ENCODE peak calls at places on chromosomes 16 and 17, in eight cellular contexts. S, H, U, L, G, Z, C and D are unnamed samples. For H3K27me3, the result is how much of the 10 kb centered on the place peaks cover.

GRCh38 chr17:14499976-14500375 is 199.1 kb downstream of the HS3ST3B1 start:
- DNase-seq in S (no peak), H (no peak), U (no peak), L (no peak), G (no peak), Z (no peak), C (no peak), D (no peak)

GRCh38 chr16:23597003-23597756 is 1.1 kb upstream of the NDUFAB1 start:
- DNase-seq in S (no peak), H (no peak), U (no peak), L (no peak), G (peak), Z (no peak), C (no peak), D (peak)

GRCh38 chr16:73448970-73449369 is 401.0 kb upstream of the ZFHX3 start:
- DNase-seq in S (no peak), H (no peak), U (no peak), L (no peak), G (no peak), Z (no peak), C (no peak), D (no peak)

GRCh38 chr16:55703003-55704001 is 47.5 kb downstream of the SLC6A2 start:
- DNase-seq in S (peak), H (no peak), U (no peak), L (peak), G (peak), Z (peak), C (peak), D (no peak)

GRCh38 chr17:64148699-64149098 is 18.8 kb upstream of the ERN1 start:
- DNase-seq in S (no peak), H (peak), U (no peak), L (peak), G (no peak), Z (no peak), C (no peak), D (no peak)

GRCh38 chr16:8848939-8849391 is 19.8 kb downstream of the CARHSP1 start:
- DNase-seq in S (peak), H (no peak), U (no peak), L (no peak), G (no peak), Z (no peak), C (peak), D (no peak)

GRCh38 chr16:67228034-67228785 is 1.3 kb downstream of the TMEM208 start:
- DNase-seq in S (no peak), H (no peak), U (no peak), L (no peak), G (no peak), Z (no peak), C (no peak), D (no peak)

GRCh38 chr17:5237541-5238016 is 2.9 kb upstream of the SCIMP start:
- DNase-seq in S (peak), H (peak), U (no peak), L (peak), G (peak), Z (no peak), C (peak), D (peak)

GRCh38 chr17:66755101-66755943 is 79.6 kb upstream of the CACNG5 start:
- DNase-seq in S (no peak), H (no peak), U (no peak), L (no peak), G (no peak), Z (no peak), C (no peak), D (no peak)

GRCh38 chr16:74944466-74944865 is 40.5 kb downstream of the WDR59 start:
- DNase-seq in S (no peak), H (no peak), U (no peak), L (no peak), G (no peak), Z (no peak), C (no peak), D (no peak)

GRCh38 chr17:57721967-57722703 is 23.0 kb downstream of the CCDC182 start:
- DNase-seq in S (no peak), H (no peak), U (no peak), L (no peak), G (no peak), Z (no peak), C (no peak), D (no peak)

GRCh38 chr17:1515640-1516402 is 591 bp downstream of the INPP5K start:
- DNase-seq in S (peak), H (peak), U (no peak), L (peak), G (peak), Z (peak), C (peak), D (peak)

GRCh38 chr17:266701-267656 is 85.5 kb upstream of the DOC2B start:
- DNase-seq in S (no peak), H (peak), U (peak), L (peak), G (peak), Z (no peak), C (no peak), D (no peak)

GRCh38 chr17:9893606-9894005 is 11.5 kb downstream of the RCVRN start:
- DNase-seq in S (no peak), H (no peak), U (no peak), L (no peak), G (no peak), Z (no peak), C (peak), D (no peak)

GRCh38 chr16:20830372-20830771 is 24.0 kb downstream of the REXO5 start:
- DNase-seq in S (no peak), H (no peak), U (no peak), L (no peak), G (no peak), Z (no peak), C (no peak), D (no peak)

GRCh38 chr16:89370081-89370511 is 120.3 kb downstream of the ANKRD11 start:
- DNase-seq in S (peak), H (no peak), U (no peak), L (no peak), G (no peak), Z (no peak), C (peak), D (no peak)

GRCh38 chr17:29209073-29209472 is 28.9 kb upstream of the MYO18A start:
- DNase-seq in S (no peak), H (no peak), U (no peak), L (no peak), G (no peak), Z (no peak), C (no peak), D (no peak)

GRCh38 chr17:69733171-69734014 is 318.9 kb downstream of the MAP2K6 start:
- DNase-seq in S (peak), H (no peak), U (peak), L (no peak), G (peak), Z (peak), C (peak), D (no peak)

GRCh38 chr16:3023415-3023668 is 400 bp downstream of the HCFC1R1 start:
- DNase-seq in S (peak), H (no peak), U (no peak), L (no peak), G (no peak), Z (no peak), C (peak), D (no peak)

GRCh38 chr17:10216213-10216982 is 18.0 kb upstream of the GAS7 start:
- DNase-seq in S (no peak), H (no peak), U (no peak), L (no peak), G (no peak), Z (no peak), C (no peak), D (no peak)

DNA sequence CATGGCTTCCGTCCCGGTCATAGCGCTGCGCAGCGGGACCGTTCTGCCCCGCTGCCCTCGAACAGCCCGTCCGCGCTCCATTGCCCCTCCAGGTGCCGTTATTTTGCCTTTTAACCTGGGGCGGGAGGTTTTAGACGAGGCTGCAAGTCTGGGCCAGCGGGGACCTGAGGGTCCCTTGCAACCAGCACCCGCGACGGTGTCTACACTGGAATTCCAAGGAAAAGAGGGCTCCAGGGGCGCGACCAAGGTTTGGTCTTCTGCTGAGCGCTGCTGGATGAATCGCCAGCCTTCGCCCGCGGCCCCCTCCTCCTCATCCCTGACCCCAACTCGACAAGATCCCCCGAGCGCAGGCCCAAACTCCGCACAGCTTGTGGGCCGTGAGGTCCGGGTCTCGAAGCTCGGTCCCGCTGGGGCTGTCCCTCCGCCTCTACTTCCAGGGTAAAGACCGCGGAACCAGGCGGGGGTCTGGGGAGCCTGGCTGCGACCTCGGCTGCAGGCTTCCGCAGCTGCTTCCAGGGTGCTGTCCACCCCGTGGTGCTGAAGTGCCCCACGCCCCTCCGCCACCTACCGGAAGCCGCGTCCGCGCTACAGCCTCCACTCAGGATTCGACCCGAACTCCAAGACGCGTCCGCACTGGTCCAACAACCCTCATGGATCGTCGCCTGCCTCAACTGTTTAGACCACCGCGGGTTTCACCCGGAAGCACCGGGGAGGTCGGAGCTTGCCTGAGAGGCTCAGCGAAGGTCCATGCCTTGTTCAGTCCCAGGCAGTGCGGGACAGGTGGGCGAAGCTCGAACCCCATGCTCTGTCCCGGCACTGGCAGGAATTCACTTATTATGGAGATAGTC is 10.1 kb upstream of the CA4 start:
- DNase-seq in S (peak), H (peak), U (peak), L (peak), G (peak), Z (peak), C (peak), D (peak)
- H3K4me3 ChIP-seq in S (peak), H (peak), U (peak), L (peak), G (no peak), Z (peak), C (no peak), D (no peak)

GRCh38 chr16:47694543-47694942 is 233.4 kb downstream of the PHKB start:
- DNase-seq in S (no peak), H (no peak), U (no peak), L (no peak), G (peak), Z (no peak), C (no peak), D (no peak)
- TF ChIP-seq CTCF in S (peak), H (no peak), U (no peak), L (no peak), G (no peak), Z (no peak), C (no peak), D (no peak)

GRCh38 chr17:40516581-40517285 is 15.3 kb upstream of the TNS4 start:
- DNase-seq in S (no peak), H (no peak), U (no peak), L (no peak), G (no peak), Z (no peak), C (no peak), D (peak)
- H3K27me3 ChIP-seq in S (under half), H (under half), U (under half), L (under half), G (under half), Z (under half), C (under half), D (under half)

GRCh38 chr16:4979736-4980660 is 21.9 kb downstream of the SEC14L5 start:
- DNase-seq in S (no peak), H (no peak), U (no peak), L (no peak), G (no peak), Z (no peak), C (no peak), D (no peak)

GRCh38 chr16:4982056-4982867 is 24.1 kb downstream of the SEC14L5 start:
- DNase-seq in S (no peak), H (no peak), U (peak), L (no peak), G (no peak), Z (no peak), C (no peak), D (no peak)

GRCh38 chr16:4980691-4981090 is 22.6 kb downstream of the SEC14L5 start:
- DNase-seq in S (no peak), H (no peak), U (no peak), L (no peak), G (no peak), Z (no peak), C (no peak), D (no peak)

GRCh38 chr16:4979164-4979563 is 21.0 kb downstream of the SEC14L5 start:
- DNase-seq in S (no peak), H (no peak), U (no peak), L (no peak), G (no peak), Z (no peak), C (no peak), D (no peak)

DNA sequence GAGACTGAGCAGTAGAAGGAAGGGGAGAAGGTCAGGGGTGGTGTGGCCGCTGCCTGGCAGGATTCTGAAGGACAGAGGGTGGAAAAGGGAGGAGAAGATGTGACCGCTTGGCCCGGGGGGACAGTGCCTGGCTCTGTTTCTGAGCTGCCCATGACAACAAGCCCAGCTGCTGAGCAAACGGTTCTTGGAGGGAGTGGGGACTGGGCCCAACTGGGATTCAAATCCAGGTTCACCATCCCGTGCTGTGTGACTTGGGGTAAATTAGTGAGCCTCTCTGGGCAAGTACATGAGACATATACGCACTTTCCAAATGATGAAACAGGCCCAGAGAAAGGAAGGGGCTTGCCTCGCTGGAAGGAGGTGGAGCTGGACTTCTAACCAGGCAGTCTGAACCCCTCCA is 23.3 kb downstream of the SEC14L5 start:
- DNase-seq in S (no peak), H (no peak), U (no peak), L (no peak), G (no peak), Z (no peak), C (no peak), D (no peak)
- H3K4me3 ChIP-seq in S (no peak), H (no peak), U (no peak), L (no peak), G (no peak), Z (no peak), C (no peak), D (no peak)